ENCODE peak calls at places on chromosome 12, in five cellular contexts. U, H, W, Y and L are unnamed samples.

GRCh38 chr12:115322275-115322674 is 638.3 kb upstream of the TBX3 start:
- DNase-seq in U (peak; percentile 34), H (no peak), W (peak; percentile 37), Y (no peak), L (no peak)

GRCh38 chr12:101116911-101117310 is 93.1 kb downstream of the SLC5A8 start:
- DNase-seq in U (no peak), H (no peak), W (no peak), Y (peak; percentile 84), L (no peak)

GRCh38 chr12:124599074-124599999 is 31.9 kb upstream of the NCOR2 start:
- DNase-seq in U (peak; percentile 48), H (no peak), W (peak; percentile 66), Y (no peak), L (no peak)

GRCh38 chr12:66152732-66153131 is 17.1 kb downstream of the TMBIM4 start:
- DNase-seq in U (peak; percentile 47), H (no peak), W (peak; percentile 56), Y (no peak), L (no peak)

GRCh38 chr12:1651946-1652345 is 22.9 kb downstream of the WNT5B start:
- DNase-seq in U (no peak), H (no peak), W (no peak), Y (no peak), L (no peak)

GRCh38 chr12:124518051-124518932 is 49.1 kb downstream of the NCOR2 start:
- DNase-seq in U (peak; percentile 100), H (peak; percentile 93), W (peak; percentile 97), Y (peak; percentile 84), L (peak; percentile 92)

GRCh38 chr12:52293926-52294325 is 2.6 kb upstream of the KRT81 start:
- DNase-seq in U (no peak), H (no peak), W (no peak), Y (no peak), L (no peak)

GRCh38 chr12:22802883-22803640 is 178.1 kb downstream of the ETNK1 start:
- DNase-seq in U (no peak), H (no peak), W (no peak), Y (no peak), L (no peak)

GRCh38 chr12:29547844-29548243 is 50.4 kb upstream of the OVCH1 start:
- DNase-seq in U (no peak), H (no peak), W (no peak), Y (peak; percentile 13), L (no peak)

GRCh38 chr12:30989754-30990153 is 63.2 kb downstream of the TSPAN11 start:
- DNase-seq in U (peak; percentile 8), H (peak; percentile 39), W (no peak), Y (peak; percentile 80), L (peak; percentile 22)

GRCh38 chr12:25979059-25979458 is 20.6 kb downstream of the RASSF8 start:
- DNase-seq in U (no peak), H (no peak), W (no peak), Y (no peak), L (no peak)

GRCh38 chr12:121811434-121812319 is 7.9 kb downstream of the SETD1B start:
- DNase-seq in U (peak; percentile 68), H (peak; percentile 57), W (peak; percentile 92), Y (peak; percentile 28), L (peak; percentile 52)

GRCh38 chr12:79547044-79547734 is 143.6 kb downstream of the PAWR start:
- DNase-seq in U (peak; percentile 69), H (peak; percentile 93), W (peak; percentile 79), Y (no peak), L (peak; percentile 18)

GRCh38 chr12:102093319-102093718 is 26.6 kb downstream of the NUP37 start:
- DNase-seq in U (peak; percentile 46), H (no peak), W (peak; percentile 40), Y (no peak), L (no peak)

GRCh38 chr12:93571854-93572711 is at the start of gene SOCS2:
- DNase-seq in U (peak; percentile 19), H (no peak), W (peak; percentile 54), Y (peak; percentile 59), L (no peak)

GRCh38 chr12:95116773-95117172 is 43.4 kb upstream of the NR2C1 start:
- DNase-seq in U (no peak), H (no peak), W (no peak), Y (no peak), L (no peak)

GRCh38 chr12:88496429-88497190 is 83.7 kb downstream of the KITLG start:
- DNase-seq in U (no peak), H (no peak), W (no peak), Y (no peak), L (no peak)

GRCh38 chr12:99389751-99390150 is 257.8 kb upstream of the GARIN6 start:
- DNase-seq in U (no peak), H (no peak), W (no peak), Y (no peak), L (no peak)

GRCh38 chr12:10169094-10169493 is 2.8 kb downstream of the OLR1 start:
- DNase-seq in U (no peak), H (no peak), W (peak; percentile 20), Y (no peak), L (no peak)

GRCh38 chr12:91367234-91367849 is 184.7 kb upstream of the DCN start:
- DNase-seq in U (peak; percentile 46), H (peak; percentile 2), W (peak; percentile 52), Y (no peak), L (peak; percentile 23)

GRCh38 chr12:111413442-111414086 is 7.8 kb downstream of the SH2B3 start:
- DNase-seq in U (peak; percentile 62), H (no peak), W (peak; percentile 57), Y (no peak), L (no peak)

GRCh38 chr12:622420-622819 is 40.8 kb downstream of the NINJ2 start:
- DNase-seq in U (peak; percentile 58), H (no peak), W (no peak), Y (peak; percentile 74), L (no peak)

GRCh38 chr12:53939141-53940108 is 794 bp downstream of the HOXC13 start:
- DNase-seq in U (peak; percentile 11), H (peak; percentile 24), W (peak; percentile 81), Y (no peak), L (peak; percentile 28)

GRCh38 chr12:124279846-124280360 is 15.0 kb upstream of the RFLNA start:
- DNase-seq in U (no peak), H (no peak), W (peak; percentile 64), Y (no peak), L (no peak)

GRCh38 chr12:54225666-54226065 is 36.9 kb upstream of the SMUG1 start:
- DNase-seq in U (no peak), H (no peak), W (peak; percentile 32), Y (no peak), L (no peak)

GRCh38 chr12:109836916-109837315 is 3.7 kb upstream of the TRPV4 start:
- DNase-seq in U (no peak), H (no peak), W (peak; percentile 35), Y (no peak), L (no peak)

GRCh38 chr12:21369141-21369980 is 3.3 kb upstream of the IAPP start:
- DNase-seq in U (no peak), H (no peak), W (no peak), Y (no peak), L (no peak)

GRCh38 chr12:5506821-5507231 is 74.9 kb downstream of the NTF3 start:
- DNase-seq in U (no peak), H (no peak), W (peak; percentile 50), Y (no peak), L (no peak)

GRCh38 chr12:74791365-74791764 is 253.7 kb downstream of the ATXN7L3B start:
- DNase-seq in U (no peak), H (no peak), W (no peak), Y (no peak), L (no peak)

GRCh38 chr12:108798551-108799221 is 58.7 kb downstream of the SSH1 start:
- DNase-seq in U (peak; percentile 65), H (no peak), W (no peak), Y (no peak), L (no peak)

GRCh38 chr12:124369055-124369900 is 74.4 kb downstream of the RFLNA start:
- DNase-seq in U (peak; percentile 97), H (peak; percentile 69), W (peak; percentile 96), Y (no peak), L (no peak)

GRCh38 chr12:51941011-51941561 is 10.4 kb upstream of the ACVR1B start:
- DNase-seq in U (peak; percentile 74), H (no peak), W (no peak), Y (peak; percentile 66), L (no peak)

GRCh38 chr12:31837913-31838312 is 109.1 kb upstream of the AMN1 start:
- DNase-seq in U (no peak), H (no peak), W (no peak), Y (no peak), L (no peak)

GRCh38 chr12:130192667-130193345 is 30.5 kb downstream of the FZD10 start:
- DNase-seq in U (no peak), H (peak; percentile 3), W (no peak), Y (no peak), L (no peak)

GRCh38 chr12:2411586-2412304 is 359.0 kb downstream of the CACNA1C start:
- DNase-seq in U (no peak), H (no peak), W (no peak), Y (no peak), L (no peak)

GRCh38 chr12:82057770-82058169 is 298.6 kb upstream of the PPFIA2 start:
- DNase-seq in U (no peak), H (no peak), W (no peak), Y (no peak), L (no peak)

GRCh38 chr12:106774808-106775524 is 484 bp downstream of the RIC8B start:
- DNase-seq in U (no peak), H (no peak), W (peak; percentile 64), Y (peak; percentile 64), L (no peak)

GRCh38 chr12:79407671-79408622 is 282.8 kb downstream of the PAWR start:
- DNase-seq in U (peak; percentile 92), H (peak; percentile 74), W (peak; percentile 71), Y (peak; percentile 14), L (peak; percentile 79)

GRCh38 chr12:24780969-24781368 is 167.9 kb downstream of the BCAT1 start:
- DNase-seq in U (peak; percentile 35), H (no peak), W (peak; percentile 8), Y (no peak), L (peak; percentile 69)